ENCODE peak calls at places on chromosomes 6 and 20, in seven cellular contexts. W is K562, L is GM12878, P is HepG2, I is HCT116, V is H1, D is SK-N-SH. F is an unnamed sample.

GRCh38 chr20:51373713-51374481 is 168.6 kb downstream of the NFATC2 start:
- DNase-seq in W (peak; percentile 79), P (no peak), V (no peak), D (peak; percentile 71), I (no peak), L (no peak), F (no peak)

GRCh38 chr20:44850883-44851282 is 34.6 kb upstream of the YWHAB start:
- DNase-seq in P (no peak), W (no peak), D (no peak), V (no peak), I (no peak), L (no peak), F (no peak)

GRCh38 chr6:69279805-69280204 is 517.0 kb downstream of the LMBRD1 start:
- DNase-seq in D (no peak), I (no peak), W (no peak), P (no peak), V (no peak), L (no peak), F (peak; percentile 6)

GRCh38 chr6:29456971-29457370 is at the start of the genes OR11A1 and OR2H1:
- DNase-seq in L (no peak), P (no peak), I (no peak), V (no peak), W (no peak), D (no peak), F (no peak)

GRCh38 chr20:32555584-32555983 is 29.5 kb downstream of the NOL4L start:
- DNase-seq in D (no peak), W (no peak), I (no peak), V (no peak), L (no peak), P (no peak), F (no peak)

GRCh38 chr20:62500237-62500864 is 24.6 kb upstream of the GATA5 start:
- DNase-seq in L (no peak), W (peak; percentile 83), P (peak; percentile 56), V (no peak), I (peak; percentile 21), D (peak; percentile 92), F (peak; percentile 93)

GRCh38 chr6:69914015-69914485 is 47.7 kb downstream of the COL19A1 start:
- DNase-seq in I (no peak), D (no peak), P (no peak), L (no peak), W (no peak), V (no peak), F (no peak)

GRCh38 chr20:43948455-43948854 is 33.8 kb downstream of the TOX2 start:
- DNase-seq in W (no peak), I (no peak), V (no peak), L (no peak), P (no peak), D (peak; percentile 57), F (no peak)

GRCh38 chr20:19254086-19254821 is 41.8 kb downstream of the SLC24A3 start:
- DNase-seq in P (no peak), W (no peak), D (no peak), L (no peak), I (no peak), V (no peak), F (no peak)

GRCh38 chr6:35381132-35381531 is 38.8 kb downstream of the PPARD start:
- DNase-seq in P (no peak), D (no peak), I (no peak), L (no peak), V (no peak), W (no peak), F (no peak)

GRCh38 chr20:59835448-59836395 is 97.7 kb downstream of the SYCP2 start:
- DNase-seq in W (no peak), D (peak; percentile 72), L (no peak), P (no peak), V (no peak), I (no peak), F (no peak)

GRCh38 chr20:56676001-56676400 is 46.9 kb downstream of the TFAP2C start:
- DNase-seq in D (no peak), L (no peak), W (no peak), V (no peak), P (no peak), I (no peak), F (no peak)

DNA sequence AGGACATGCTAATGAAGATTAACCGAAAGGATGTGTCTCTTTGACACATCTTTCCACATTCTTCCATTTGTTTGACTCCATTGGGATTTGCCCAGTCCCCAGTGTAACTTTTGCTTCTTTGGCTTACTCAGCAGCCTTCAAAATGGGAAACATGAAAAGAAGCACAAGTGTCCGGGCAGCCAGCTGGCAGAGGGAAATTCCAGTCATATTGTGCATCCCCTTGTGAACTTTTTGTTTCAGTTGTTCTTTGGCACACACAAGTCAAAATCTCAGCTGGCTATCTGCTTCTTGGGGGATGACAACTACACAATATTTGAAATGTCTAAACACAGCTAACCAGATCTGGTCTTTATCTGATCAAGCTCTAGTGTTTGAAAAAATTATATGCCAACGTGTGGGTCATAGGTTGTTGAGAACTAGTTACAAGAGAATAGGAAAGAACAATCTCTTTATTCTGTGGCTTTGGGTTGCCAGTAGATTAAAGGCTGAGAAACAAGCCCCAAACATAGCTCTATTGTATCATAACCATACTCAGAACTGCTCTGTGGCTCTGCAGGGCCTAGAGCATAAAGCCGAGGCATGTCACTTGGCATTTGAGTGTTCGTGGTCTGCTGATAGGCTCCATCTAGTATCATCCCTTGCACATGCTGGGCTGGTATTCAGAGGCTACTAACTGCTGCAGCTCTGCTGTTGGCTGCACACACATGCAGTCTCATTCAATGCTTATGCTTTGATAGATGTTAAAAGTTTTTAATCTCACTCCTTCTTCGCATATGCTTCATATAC is 157.7 kb downstream of the OGFRL1 start:
- DNase-seq in L (peak; percentile 26), W (no peak), V (no peak), P (no peak), D (no peak), I (no peak), F (no peak)
- TF ChIP-seq JUND in L (no peak), W (no peak), V (no peak), P (no peak), D (no peak), I (no peak), F (no peak)

GRCh38 chr6:105990151-105990550 is 96.0 kb upstream of the PRDM1 start:
- DNase-seq in W (no peak), I (no peak), V (no peak), P (no peak), D (no peak), L (no peak), F (no peak)

GRCh38 chr6:105993769-105994521 is 92.2 kb upstream of the PRDM1 start:
- DNase-seq in V (no peak), P (no peak), D (peak; percentile 41), W (no peak), L (no peak), I (no peak), F (no peak)

GRCh38 chr6:105993341-105993740 is 92.8 kb upstream of the PRDM1 start:
- DNase-seq in D (no peak), L (no peak), V (no peak), I (no peak), P (no peak), W (no peak), F (no peak)

GRCh38 chr6:105992315-105992961 is 93.7 kb upstream of the PRDM1 start:
- DNase-seq in P (peak; percentile 39), I (no peak), V (no peak), D (peak; percentile 95), W (peak; percentile 97), L (peak; percentile 45), F (peak; percentile 81)

DNA sequence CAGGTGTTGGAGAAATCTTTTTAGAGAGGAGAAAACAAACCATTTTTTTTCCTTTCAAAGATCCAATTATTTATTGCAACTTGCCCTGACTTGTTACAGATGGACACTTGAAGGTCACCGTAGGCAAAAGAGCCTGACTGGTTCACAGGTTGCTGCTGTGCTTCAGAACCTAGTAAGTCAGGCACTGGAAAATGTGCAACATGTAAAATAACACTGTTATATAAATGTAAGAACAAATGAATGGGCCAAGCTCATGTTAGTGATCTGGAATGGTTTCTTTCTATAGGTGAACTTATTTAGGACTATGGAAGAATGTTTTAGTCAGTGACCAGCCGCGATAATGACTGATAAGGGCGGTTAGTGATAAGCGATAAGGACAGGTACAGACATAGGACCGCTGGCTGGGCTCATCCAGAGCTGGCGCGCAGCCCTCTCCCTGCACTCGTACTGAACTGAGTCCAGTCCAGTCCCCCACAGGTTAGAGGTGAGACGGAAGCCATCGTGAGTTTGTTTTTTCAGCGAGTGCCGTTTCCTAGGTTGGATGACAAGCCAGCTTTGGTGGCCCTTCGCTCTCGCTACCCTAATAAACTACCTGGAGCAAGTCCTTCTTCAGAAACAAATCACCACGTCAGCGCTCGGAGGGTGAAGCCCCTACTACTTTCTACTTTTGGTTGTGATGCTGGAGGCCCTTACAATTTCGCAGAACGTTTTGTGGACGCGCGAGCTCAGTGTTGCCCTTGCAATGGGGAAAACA is 94.4 kb upstream of the PRDM1 start:
- DNase-seq in L (no peak), V (no peak), D (peak; percentile 29), I (no peak), W (peak; percentile 45), P (peak; percentile 5), F (peak; percentile 33)
- TF ChIP-seq JUND in L (no peak), V (no peak), D (no peak), I (no peak), W (no peak), P (no peak), F (no peak)

GRCh38 chr6:11062715-11063114 is 18.6 kb upstream of the ELOVL2 start:
- DNase-seq in D (no peak), V (no peak), L (no peak), P (no peak), W (no peak), I (no peak), F (no peak)

GRCh38 chr6:11067348-11067747 is 23.2 kb upstream of the ELOVL2 start:
- DNase-seq in P (peak; percentile 79), V (no peak), W (no peak), L (no peak), D (no peak), I (no peak), F (no peak)

GRCh38 chr6:11066505-11067347 is 22.6 kb upstream of the ELOVL2 start:
- DNase-seq in L (no peak), D (no peak), W (no peak), P (peak; percentile 95), V (no peak), I (no peak), F (no peak)

GRCh38 chr6:11065436-11066202 is 21.5 kb upstream of the ELOVL2 start:
- DNase-seq in V (no peak), W (no peak), P (no peak), I (no peak), L (no peak), D (no peak), F (no peak)

DNA sequence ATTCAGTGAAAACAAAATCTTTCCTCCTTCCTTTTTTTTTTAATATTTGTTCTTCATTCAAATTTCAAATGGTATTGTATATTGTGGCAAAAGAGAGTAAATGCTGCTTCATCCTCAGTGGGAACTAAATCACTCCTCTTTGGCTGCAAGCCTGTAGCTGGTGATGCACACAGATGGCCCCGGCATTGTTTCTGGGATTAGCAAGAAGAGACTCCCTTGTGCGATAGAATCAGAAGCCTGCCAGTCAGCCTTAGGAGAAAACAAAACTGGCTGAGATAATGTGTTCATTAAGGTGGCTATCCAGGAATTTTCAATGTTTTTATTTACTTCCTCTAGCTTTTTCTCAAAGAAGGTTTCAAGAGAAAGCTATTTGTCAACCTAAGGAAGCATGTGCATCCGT is 20.7 kb upstream of the ELOVL2 start:
- DNase-seq in W (no peak), P (no peak), D (peak; percentile 39), V (no peak), L (no peak), I (no peak), F (no peak)
- TF ChIP-seq JUND in W (no peak), P (no peak), D (no peak), V (no peak), L (no peak), I (no peak), F (no peak)

GRCh38 chr6:111727798-111728197 is 122.1 kb upstream of the TRAF3IP2 start:
- DNase-seq in V (no peak), L (no peak), P (no peak), D (peak; percentile 15), I (peak; percentile 16), W (no peak), F (peak; percentile 45)
- TF ChIP-seq JUND in V (no peak), L (no peak), P (no peak), D (no peak), I (no peak), W (no peak), F (no peak)

F was measured in T47D.